ENCODE peak calls at places on chromosomes 7 and 10, in seven cellular contexts. Q is AG08395; T is progenitor cell of endocrine pancreas; A is stimulated activated CD4-positive, alpha-beta T cell treated with anti-CD3 and anti-CD28 coated beads, Interleukin-1b, Interleukin-23, amount 100 ng/mL, for 1 hour; L is cerebellar cortex; P is activated T-helper 1 cell treated with anti-CD3 and anti-CD28 coated beads, Interleukin-12 subunit alpha, Interleukin-12 subunit beta, Interleukin-2, Interleukin-4 antibody, amounts not matched to agents 30 ng/mL and 10 ng/mL and 1 ng/mL, durations not matched to agents 14 hours and 24 hours and 36 hours; J is AML-193. E is an unnamed sample.

GRCh38 chr10:67607472-67607871 is 88.5 kb downstream of the CTNNA3 start:
- DNase-seq in Q (no peak), T (no peak), A (no peak), L (no peak), P (no peak), J (no peak), E (no peak)

GRCh38 chr7:116431783-116432182 is 67.8 kb upstream of the CAV2 start:
- DNase-seq in Q (no peak), T (no peak), A (no peak), L (no peak), P (no peak), J (no peak), E (no peak)

GRCh38 chr7:11416641-11417040 is 415.4 kb downstream of the THSD7A start:
- DNase-seq in Q (no peak), T (no peak), A (no peak), L (no peak), P (no peak), J (no peak), E (no peak)

GRCh38 chr10:120514035-120514620 is 57.1 kb downstream of the PLPP4 start:
- DNase-seq in Q (peak), T (peak), A (no peak), L (no peak), P (no peak), J (no peak), E (no peak)

GRCh38 chr10:42958142-42958868 is 118.6 kb upstream of the RET start:
- DNase-seq in Q (no peak), T (no peak), A (no peak), L (no peak), P (no peak), J (no peak), E (no peak)

GRCh38 chr10:3622427-3622826 is 162.6 kb downstream of the KLF6 start:
- DNase-seq in Q (no peak), T (no peak), A (no peak), L (no peak), P (no peak), J (no peak), E (no peak)

GRCh38 chr7:95493247-95493646 is 7.5 kb downstream of the ASB4 start:
- DNase-seq in Q (no peak), T (no peak), A (no peak), L (no peak), P (no peak), J (no peak), E (no peak)

GRCh38 chr7:74337926-74338325 is 48.7 kb downstream of the CLIP2 start:
- DNase-seq in Q (no peak), T (no peak), A (no peak), L (no peak), P (no peak), J (no peak), E (no peak)

GRCh38 chr10:22874189-22874854 is 53.5 kb upstream of the ARMC3 start:
- DNase-seq in Q (no peak), T (no peak), A (no peak), L (no peak), P (no peak), J (no peak), E (no peak)

GRCh38 chr10:89591796-89592271 is 53.2 kb downstream of the PANK1 start:
- DNase-seq in Q (no peak), T (no peak), A (no peak), L (no peak), P (no peak), J (no peak), E (no peak)

GRCh38 chr7:47357863-47358262 is 224.0 kb downstream of the TNS3 start:
- DNase-seq in Q (no peak), T (no peak), A (no peak), L (no peak), P (no peak), J (no peak), E (no peak)

GRCh38 chr10:31101123-31101522 is 69.5 kb upstream of the ZNF438 start:
- DNase-seq in Q (peak), T (no peak), A (peak), L (no peak), P (peak), J (peak), E (no peak)

E was measured in esophagus squamous epithelium.